ENCODE peak calls at places on chromosomes 2 and 18, in ten cellular contexts. One of them, this sample, is unnamed.

GRCh38 chr2:175366814-175367213 is 185.3 kb upstream of the ATP5MC3 start:
- DNase-seq in body of pancreas: peak; percentile 31
- DNase-seq in NCI-H2081: peak; percentile 72
- DNase-seq in upper lobe of right lung: no peak
- DNase-seq in psoas muscle: no peak
- DNase-seq in posterior cingulate gyrus: no peak
- DNase-seq in hepatocyte: peak; percentile 75
- DNase-seq in CD4-positive, CD25-positive, alpha-beta regulatory T cell: no peak
- DNase-seq in tibial artery: peak; percentile 22
- DNase-seq in stimulated activated CD8-positive, alpha-beta memory T cell treated with anti-CD3 and anti-CD28 coated beads, Interleukin-7, amount 100 ng/mL, for 1 hour: no peak
- DNase-seq in this sample: no peak

GRCh38 chr2:26951246-26951645 is 19.2 kb upstream of the MAPRE3 start:
- DNase-seq in body of pancreas: no peak
- DNase-seq in NCI-H2081: no peak
- DNase-seq in upper lobe of right lung: no peak
- DNase-seq in psoas muscle: no peak
- DNase-seq in posterior cingulate gyrus: no peak
- DNase-seq in hepatocyte: no peak
- DNase-seq in CD4-positive, CD25-positive, alpha-beta regulatory T cell: no peak
- DNase-seq in tibial artery: no peak
- DNase-seq in stimulated activated CD8-positive, alpha-beta memory T cell treated with anti-CD3 and anti-CD28 coated beads, Interleukin-7, amount 100 ng/mL, for 1 hour: no peak
- DNase-seq in this sample: no peak

GRCh38 chr18:9082763-9083510 is 19.6 kb upstream of the NDUFV2 start:
- DNase-seq in body of pancreas: no peak
- DNase-seq in NCI-H2081: no peak
- DNase-seq in upper lobe of right lung: no peak
- DNase-seq in psoas muscle: no peak
- DNase-seq in posterior cingulate gyrus: no peak
- DNase-seq in hepatocyte: no peak
- DNase-seq in CD4-positive, CD25-positive, alpha-beta regulatory T cell: no peak
- DNase-seq in tibial artery: no peak
- DNase-seq in stimulated activated CD8-positive, alpha-beta memory T cell treated with anti-CD3 and anti-CD28 coated beads, Interleukin-7, amount 100 ng/mL, for 1 hour: no peak
- DNase-seq in this sample: no peak

GRCh38 chr2:215727507-215728503 is 285.5 kb downstream of the MREG start:
- DNase-seq in body of pancreas: no peak
- DNase-seq in NCI-H2081: no peak
- DNase-seq in upper lobe of right lung: no peak
- DNase-seq in psoas muscle: no peak
- DNase-seq in posterior cingulate gyrus: no peak
- DNase-seq in hepatocyte: no peak
- DNase-seq in CD4-positive, CD25-positive, alpha-beta regulatory T cell: no peak
- DNase-seq in tibial artery: no peak
- DNase-seq in stimulated activated CD8-positive, alpha-beta memory T cell treated with anti-CD3 and anti-CD28 coated beads, Interleukin-7, amount 100 ng/mL, for 1 hour: no peak
- DNase-seq in this sample: no peak

GRCh38 chr2:177172034-177172880 is 40.3 kb upstream of the HNRNPA3 start:
- DNase-seq in body of pancreas: no peak
- DNase-seq in NCI-H2081: no peak
- DNase-seq in upper lobe of right lung: no peak
- DNase-seq in psoas muscle: no peak
- DNase-seq in posterior cingulate gyrus: no peak
- DNase-seq in hepatocyte: no peak
- DNase-seq in CD4-positive, CD25-positive, alpha-beta regulatory T cell: no peak
- DNase-seq in tibial artery: no peak
- DNase-seq in stimulated activated CD8-positive, alpha-beta memory T cell treated with anti-CD3 and anti-CD28 coated beads, Interleukin-7, amount 100 ng/mL, for 1 hour: no peak
- DNase-seq in this sample: no peak

GRCh38 chr2:48278590-48278989 is 251.4 kb upstream of the STON1 start:
- DNase-seq in body of pancreas: no peak
- DNase-seq in NCI-H2081: no peak
- DNase-seq in upper lobe of right lung: no peak
- DNase-seq in psoas muscle: no peak
- DNase-seq in posterior cingulate gyrus: no peak
- DNase-seq in hepatocyte: no peak
- DNase-seq in CD4-positive, CD25-positive, alpha-beta regulatory T cell: no peak
- DNase-seq in tibial artery: no peak
- DNase-seq in stimulated activated CD8-positive, alpha-beta memory T cell treated with anti-CD3 and anti-CD28 coated beads, Interleukin-7, amount 100 ng/mL, for 1 hour: no peak
- DNase-seq in this sample: no peak

GRCh38 chr2:120497261-120497977 is 151.5 kb downstream of the INHBB start:
- DNase-seq in body of pancreas: no peak
- DNase-seq in NCI-H2081: no peak
- DNase-seq in upper lobe of right lung: no peak
- DNase-seq in psoas muscle: no peak
- DNase-seq in posterior cingulate gyrus: no peak
- DNase-seq in hepatocyte: no peak
- DNase-seq in CD4-positive, CD25-positive, alpha-beta regulatory T cell: no peak
- DNase-seq in tibial artery: no peak
- DNase-seq in stimulated activated CD8-positive, alpha-beta memory T cell treated with anti-CD3 and anti-CD28 coated beads, Interleukin-7, amount 100 ng/mL, for 1 hour: no peak
- DNase-seq in this sample: no peak

GRCh38 chr2:50850290-50850969 is 181.5 kb downstream of the NRXN1 start:
- DNase-seq in body of pancreas: no peak
- DNase-seq in NCI-H2081: no peak
- DNase-seq in upper lobe of right lung: no peak
- DNase-seq in psoas muscle: no peak
- DNase-seq in posterior cingulate gyrus: no peak
- DNase-seq in hepatocyte: no peak
- DNase-seq in CD4-positive, CD25-positive, alpha-beta regulatory T cell: no peak
- DNase-seq in tibial artery: no peak
- DNase-seq in stimulated activated CD8-positive, alpha-beta memory T cell treated with anti-CD3 and anti-CD28 coated beads, Interleukin-7, amount 100 ng/mL, for 1 hour: no peak
- DNase-seq in this sample: no peak

GRCh38 chr2:238986491-238987351 is 138.8 kb downstream of the TWIST2 start:
- DNase-seq in body of pancreas: no peak
- DNase-seq in NCI-H2081: no peak
- DNase-seq in upper lobe of right lung: no peak
- DNase-seq in psoas muscle: no peak
- DNase-seq in posterior cingulate gyrus: no peak
- DNase-seq in hepatocyte: no peak
- DNase-seq in CD4-positive, CD25-positive, alpha-beta regulatory T cell: no peak
- DNase-seq in tibial artery: no peak
- DNase-seq in stimulated activated CD8-positive, alpha-beta memory T cell treated with anti-CD3 and anti-CD28 coated beads, Interleukin-7, amount 100 ng/mL, for 1 hour: no peak
- DNase-seq in this sample: no peak

GRCh38 chr2:152254486-152254885 is 78.9 kb upstream of the STAM2 start:
- DNase-seq in body of pancreas: no peak
- DNase-seq in NCI-H2081: no peak
- DNase-seq in upper lobe of right lung: no peak
- DNase-seq in psoas muscle: no peak
- DNase-seq in posterior cingulate gyrus: no peak
- DNase-seq in hepatocyte: no peak
- DNase-seq in CD4-positive, CD25-positive, alpha-beta regulatory T cell: no peak
- DNase-seq in tibial artery: no peak
- DNase-seq in stimulated activated CD8-positive, alpha-beta memory T cell treated with anti-CD3 and anti-CD28 coated beads, Interleukin-7, amount 100 ng/mL, for 1 hour: no peak
- DNase-seq in this sample: no peak